ENCODE peak calls at places on chromosomes 2 and 18, in ten cellular contexts. O is activated T-helper 1 cell treated with Interleukin-2 at 50 U/mL for 16 hours; K is NCI-H748 treated with DMSO at 0.1 percent for 48 hours; J is GM23248; B is CD4-positive, alpha-beta T cell; T is stimulated activated CD8-positive, alpha-beta memory T cell treated with anti-CD3 and anti-CD28 coated beads, Interleukin-7, amount 100 ng/mL, for 1 hour; R is activated T-cell treated with anti-CD3 and anti-CD28 coated beads for 4 hours; I is mucosa of gallbladder; C is NCI-H446; Q is CD4-positive, CD25-positive, alpha-beta regulatory T cell. M is an unnamed sample.
A peak's percentile ranks its signal among the peaks of the same experiment; 100 is the strongest.

GRCh38 chr2:126900646-126901319 is 2.1 kb downstream of the TEX51 start:
- DNase-seq in O (no peak), K (no peak), J (no peak), B (no peak), T (no peak), R (no peak), I (no peak), C (no peak), Q (no peak), M (no peak)

GRCh38 chr2:12636837-12637581 is 79.7 kb upstream of the TRIB2 start:
- DNase-seq in O (no peak), K (no peak), J (peak; percentile 18), B (no peak), T (no peak), R (no peak), I (peak; percentile 32), C (no peak), Q (no peak), M (no peak)

GRCh38 chr2:121128741-121129659 is 156.0 kb downstream of the TFCP2L1 start:
- DNase-seq in O (no peak), K (no peak), J (peak; percentile 29), B (no peak), T (no peak), R (no peak), I (peak; percentile 60), C (no peak), Q (no peak), M (peak; percentile 51)

GRCh38 chr2:120317180-120317533 is 28.8 kb upstream of the INHBB start:
- DNase-seq in O (no peak), K (no peak), J (no peak), B (no peak), T (no peak), R (no peak), I (no peak), C (no peak), Q (no peak), M (no peak)

GRCh38 chr2:113203901-113204519 is 30.2 kb downstream of the PSD4 start:
- DNase-seq in O (peak; percentile 57), K (peak; percentile 73), J (peak; percentile 75), B (peak; percentile 72), T (peak; percentile 50), R (peak; percentile 69), I (peak; percentile 81), C (peak; percentile 74), Q (peak; percentile 51), M (peak; percentile 69)

GRCh38 chr2:170432823-170433222 is 254.9 kb downstream of the MYO3B start:
- DNase-seq in O (no peak), K (no peak), J (no peak), B (no peak), T (no peak), R (no peak), I (no peak), C (no peak), Q (no peak), M (no peak)

GRCh38 chr2:222433381-222434173 is 9.2 kb downstream of the SGPP2 start:
- DNase-seq in O (no peak), K (peak; percentile 44), J (no peak), B (no peak), T (no peak), R (no peak), I (peak; percentile 31), C (no peak), Q (no peak), M (peak; percentile 76)

GRCh38 chr2:75292826-75293225 is 93.5 kb upstream of the TACR1 start:
- DNase-seq in O (no peak), K (no peak), J (peak; percentile 88), B (no peak), T (no peak), R (no peak), I (no peak), C (no peak), Q (no peak), M (no peak)

GRCh38 chr2:18623782-18624181 is 34.4 kb upstream of the NT5C1B start:
- DNase-seq in O (no peak), K (no peak), J (peak; percentile 77), B (no peak), T (no peak), R (no peak), I (no peak), C (no peak), Q (no peak), M (no peak)

GRCh38 chr2:149606251-149606811 is 18.8 kb upstream of the MMADHC start:
- DNase-seq in O (no peak), K (no peak), J (no peak), B (no peak), T (no peak), R (no peak), I (no peak), C (no peak), Q (no peak), M (no peak)

GRCh38 chr2:7758065-7758759 is 841.0 kb downstream of the RNF144A start:
- DNase-seq in O (no peak), K (no peak), J (peak; percentile 66), B (no peak), T (no peak), R (no peak), I (no peak), C (no peak), Q (no peak), M (no peak)

GRCh38 chr2:240300840-240301239 is 134.6 kb upstream of the GPC1 start:
- DNase-seq in O (no peak), K (no peak), J (no peak), B (no peak), T (no peak), R (no peak), I (no peak), C (no peak), Q (no peak), M (no peak)

GRCh38 chr2:239715606-239716005 is 309.5 kb downstream of the NDUFA10 start:
- DNase-seq in O (no peak), K (no peak), J (no peak), B (no peak), T (no peak), R (no peak), I (no peak), C (no peak), Q (no peak), M (no peak)

GRCh38 chr2:96103906-96104861 is 12.2 kb downstream of the ADRA2B start:
- DNase-seq in O (no peak), K (no peak), J (no peak), B (no peak), T (no peak), R (no peak), I (no peak), C (no peak), Q (peak; percentile 1), M (no peak)

GRCh38 chr2:102238039-102238756 is 51.4 kb downstream of the IL1RL2 start:
- DNase-seq in O (no peak), K (no peak), J (peak; percentile 64), B (no peak), T (no peak), R (no peak), I (peak; percentile 40), C (no peak), Q (no peak), M (no peak)

GRCh38 chr2:214810670-214811069 is 1.2 kb upstream of the BARD1 start:
- DNase-seq in O (no peak), K (no peak), J (peak; percentile 46), B (no peak), T (no peak), R (no peak), I (no peak), C (no peak), Q (no peak), M (peak; percentile 53)

GRCh38 chr2:26493631-26494030 is 15.7 kb upstream of the OTOF start:
- DNase-seq in O (no peak), K (no peak), J (no peak), B (no peak), T (no peak), R (no peak), I (no peak), C (no peak), Q (no peak), M (no peak)

GRCh38 chr2:31238126-31238905 is 4.4 kb downstream of the EHD3 start:
- DNase-seq in O (no peak), K (no peak), J (no peak), B (no peak), T (no peak), R (no peak), I (no peak), C (no peak), Q (no peak), M (no peak)

GRCh38 chr18:45642238-45642637 is 27.0 kb downstream of the SLC14A2 start:
- DNase-seq in O (no peak), K (no peak), J (peak; percentile 29), B (no peak), T (no peak), R (no peak), I (no peak), C (no peak), Q (no peak), M (no peak)

GRCh38 chr2:162524849-162525248 is 180.9 kb downstream of the GCA start:
- DNase-seq in O (no peak), K (no peak), J (no peak), B (no peak), T (no peak), R (no peak), I (no peak), C (no peak), Q (no peak), M (no peak)

GRCh38 chr2:160630801-160631590 is 137.4 kb upstream of the RBMS1 start:
- DNase-seq in O (no peak), K (no peak), J (peak; percentile 41), B (no peak), T (no peak), R (no peak), I (no peak), C (no peak), Q (no peak), M (no peak)

GRCh38 chr2:106537047-106537446 is 49.9 kb downstream of the CD8B2 start:
- DNase-seq in O (no peak), K (no peak), J (no peak), B (no peak), T (no peak), R (no peak), I (peak; percentile 41), C (no peak), Q (no peak), M (no peak)

GRCh38 chr2:151562398-151562797 is 152.7 kb downstream of the RIF1 start:
- DNase-seq in O (no peak), K (no peak), J (no peak), B (no peak), T (no peak), R (no peak), I (no peak), C (no peak), Q (no peak), M (no peak)

GRCh38 chr2:233271693-233272092 is 20.2 kb downstream of the ATG16L1 start:
- DNase-seq in O (no peak), K (no peak), J (no peak), B (no peak), T (no peak), R (no peak), I (no peak), C (no peak), Q (no peak), M (no peak)

GRCh38 chr2:176827269-176827668 is 385.3 kb upstream of the HNRNPA3 start:
- DNase-seq in O (no peak), K (no peak), J (peak; percentile 65), B (no peak), T (no peak), R (no peak), I (no peak), C (no peak), Q (no peak), M (no peak)

GRCh38 chr18:26745288-26745975 is 120.1 kb downstream of the AQP4 start:
- DNase-seq in O (no peak), K (no peak), J (no peak), B (no peak), T (no peak), R (no peak), I (peak; percentile 80), C (no peak), Q (no peak), M (peak; percentile 14)

GRCh38 chr18:11791131-11791530 is 60.1 kb upstream of the CHMP1B start:
- DNase-seq in O (no peak), K (no peak), J (no peak), B (no peak), T (no peak), R (no peak), I (no peak), C (no peak), Q (no peak), M (no peak)

GRCh38 chr2:88838165-88838635 is 146.7 kb downstream of the RPIA start:
- DNase-seq in O (no peak), K (no peak), J (no peak), B (no peak), T (no peak), R (no peak), I (no peak), C (no peak), Q (no peak), M (no peak)